ENCODE peak calls at places on chromosomes 3 and 15, in seven cellular contexts. V, J, T, C, M, U and Q are unnamed samples.

GRCh38 chr15:78195735-78196201 is 38.6 kb downstream of the ACSBG1 start:
- DNase-seq in V (no peak), U (no peak), J (no peak), M (peak; percentile 38), C (no peak), T (no peak), Q (peak; percentile 72)

GRCh38 chr3:72938471-72939265 is 50.8 kb downstream of the GXYLT2 start:
- DNase-seq in J (peak; percentile 100), T (peak; percentile 99), V (peak; percentile 1), M (peak; percentile 44), C (no peak), U (peak; percentile 69), Q (peak; percentile 77)

GRCh38 chr3:53347261-53348064 is at the start of gene DCP1A:
- DNase-seq in V (peak; percentile 86), J (peak; percentile 97), U (peak; percentile 89), T (peak; percentile 97), M (peak; percentile 97), C (peak; percentile 79), Q (peak; percentile 98)

GRCh38 chr3:193132923-193133463 is 108.0 kb upstream of the PLAAT1 start:
- DNase-seq in U (no peak), M (no peak), T (no peak), V (no peak), C (no peak), J (peak; percentile 67), Q (no peak)

GRCh38 chr3:56775356-56775914 is 26.3 kb downstream of the ARHGEF3 start:
- DNase-seq in C (no peak), M (no peak), U (no peak), T (no peak), J (no peak), V (no peak), Q (no peak)

GRCh38 chr3:142447308-142447851 is 457 bp downstream of the XRN1 start:
- DNase-seq in U (peak; percentile 16), M (peak; percentile 56), T (peak; percentile 46), C (peak; percentile 55), V (no peak), J (peak; percentile 61), Q (peak; percentile 70)

GRCh38 chr15:91921188-91921820 is 67.8 kb downstream of the SLCO3A1 start:
- DNase-seq in T (peak; percentile 44), J (peak; percentile 51), M (no peak), C (no peak), U (no peak), V (no peak), Q (peak; percentile 49)

GRCh38 chr3:23624305-23624704 is 181.4 kb upstream of the UBE2E1 start:
- DNase-seq in U (no peak), T (peak; percentile 18), V (no peak), C (no peak), M (no peak), J (no peak), Q (peak; percentile 17)

GRCh38 chr3:126345641-126346460 is 11.4 kb downstream of the KLF15 start:
- DNase-seq in C (no peak), V (no peak), J (no peak), U (no peak), M (peak; percentile 12), T (no peak), Q (no peak)

GRCh38 chr15:71761649-71762048 is 48.7 kb upstream of the NR2E3 start:
- DNase-seq in U (peak; percentile 49), T (peak; percentile 92), V (no peak), M (peak; percentile 79), J (peak; percentile 82), C (no peak), Q (no peak)

GRCh38 chr3:151501905-151502615 is 41.2 kb upstream of the IGSF10 start:
- DNase-seq in C (no peak), M (no peak), V (no peak), U (no peak), J (peak; percentile 32), T (no peak), Q (no peak)

GRCh38 chr3:85678713-85679112 is 719.9 kb downstream of the CADM2 start:
- DNase-seq in C (no peak), J (no peak), M (no peak), U (no peak), T (no peak), V (no peak), Q (no peak)

GRCh38 chr15:77336006-77336405 is 83.9 kb downstream of the PEAK1 start:
- DNase-seq in T (no peak), V (no peak), C (no peak), U (no peak), M (no peak), J (no peak), Q (no peak)

GRCh38 chr3:159787191-159787590 is 201.4 kb upstream of the IL12A start:
- DNase-seq in T (peak; percentile 94), U (peak; percentile 90), C (no peak), M (peak; percentile 79), J (peak; percentile 70), V (peak; percentile 20), Q (no peak)

GRCh38 chr3:9732753-9733115 is 1.2 kb downstream of the BRPF1 start:
- DNase-seq in M (no peak), T (peak; percentile 10), J (no peak), V (no peak), U (no peak), C (no peak), Q (no peak)